ENCODE peak calls at places on chromosomes 12 and 14, in four cellular contexts. K is transverse colon, A is ovary, I is neural progenitor cell. L is an unnamed sample.

GRCh38 chr14:55766071-55766470 is 186.1 kb downstream of the KTN1 start:
- DNase-seq in I (no peak), A (no peak), K (no peak), L (no peak)

GRCh38 chr14:98957211-98958047 is 314.6 kb downstream of the BCL11B start:
- DNase-seq in K (peak), A (peak), I (no peak), L (no peak)

GRCh38 chr14:106586098-106586704 is 1059.8 kb downstream of the TMEM121 start:
- DNase-seq in I (no peak), K (peak), A (no peak), L (peak)

GRCh38 chr12:79422060-79422812 is 268.5 kb downstream of the PAWR start:
- DNase-seq in I (no peak), K (no peak), A (no peak), L (no peak)

GRCh38 chr14:22039938-22040780 is 366.5 kb upstream of the OR4E1 start:
- DNase-seq in I (no peak), K (no peak), A (no peak), L (peak)

GRCh38 chr14:103281496-103282231 is 52.4 kb upstream of the EIF5 start:
- DNase-seq in K (peak), A (peak), I (peak), L (peak)

GRCh38 chr14:61662437-61663311 is 32.6 kb upstream of the HIF1A start:
- DNase-seq in A (no peak), I (peak), K (peak), L (peak)

GRCh38 chr14:24115451-24116110 is 832 bp upstream of the NRL start:
- DNase-seq in A (peak), I (no peak), K (no peak), L (no peak)

GRCh38 chr12:46664771-46665287 is 161.0 kb downstream of the SLC38A4 start:
- DNase-seq in I (no peak), K (no peak), A (no peak), L (peak)

GRCh38 chr12:120784804-120785203 is 59.2 kb downstream of the ACADS start:
- DNase-seq in A (no peak), K (no peak), I (no peak), L (no peak)

GRCh38 chr12:108519558-108519957 is 4.5 kb downstream of the FICD start:
- DNase-seq in A (no peak), I (peak), K (no peak), L (no peak)

GRCh38 chr14:105939810-105940508 is 413.6 kb downstream of the TMEM121 start:
- DNase-seq in I (no peak), A (no peak), K (no peak), L (no peak)

GRCh38 chr12:66716522-66716921 is 37.6 kb upstream of the GRIP1 start:
- DNase-seq in K (no peak), A (no peak), I (no peak), L (no peak)

GRCh38 chr14:51848120-51848519 is 12.3 kb upstream of the GNG2 start:
- DNase-seq in K (no peak), I (no peak), A (no peak), L (no peak)

GRCh38 chr12:56020437-56021189 is at the start of gene IKZF4:
- DNase-seq in A (peak), I (peak), K (no peak), L (no peak)

GRCh38 chr12:12661086-12661485 is 34.9 kb downstream of the GPR19 start:
- DNase-seq in K (no peak), I (no peak), A (no peak), L (no peak)

GRCh38 chr12:93325855-93326254 is 51.9 kb upstream of the NUDT4 start:
- DNase-seq in K (no peak), I (no peak), A (no peak), L (no peak)

GRCh38 chr12:56389215-56389850 is 26.7 kb upstream of the APOF start:
- DNase-seq in K (no peak), A (no peak), I (no peak), L (no peak)

GRCh38 chr12:20549115-20549719 is 145.9 kb upstream of the SLCO1C1 start:
- DNase-seq in I (peak), A (no peak), K (peak), L (peak)

GRCh38 chr14:52266782-52267181 is 716 bp upstream of the PTGDR start:
- DNase-seq in K (no peak), A (no peak), I (no peak), L (no peak)

GRCh38 chr12:1796515-1797010 is 23.8 kb upstream of the LRTM2 start:
- DNase-seq in I (no peak), A (peak), K (peak), L (no peak)

GRCh38 chr12:1799068-1799881 is 21.1 kb upstream of the LRTM2 start:
- DNase-seq in A (no peak), I (no peak), K (no peak), L (no peak)

GRCh38 chr12:1797011-1797901 is 23.1 kb upstream of the LRTM2 start:
- DNase-seq in K (peak), I (no peak), A (peak), L (no peak)

GRCh38 chr12:1798734-1799067 is 21.7 kb upstream of the LRTM2 start:
- DNase-seq in A (no peak), K (no peak), I (no peak), L (no peak)

DNA sequence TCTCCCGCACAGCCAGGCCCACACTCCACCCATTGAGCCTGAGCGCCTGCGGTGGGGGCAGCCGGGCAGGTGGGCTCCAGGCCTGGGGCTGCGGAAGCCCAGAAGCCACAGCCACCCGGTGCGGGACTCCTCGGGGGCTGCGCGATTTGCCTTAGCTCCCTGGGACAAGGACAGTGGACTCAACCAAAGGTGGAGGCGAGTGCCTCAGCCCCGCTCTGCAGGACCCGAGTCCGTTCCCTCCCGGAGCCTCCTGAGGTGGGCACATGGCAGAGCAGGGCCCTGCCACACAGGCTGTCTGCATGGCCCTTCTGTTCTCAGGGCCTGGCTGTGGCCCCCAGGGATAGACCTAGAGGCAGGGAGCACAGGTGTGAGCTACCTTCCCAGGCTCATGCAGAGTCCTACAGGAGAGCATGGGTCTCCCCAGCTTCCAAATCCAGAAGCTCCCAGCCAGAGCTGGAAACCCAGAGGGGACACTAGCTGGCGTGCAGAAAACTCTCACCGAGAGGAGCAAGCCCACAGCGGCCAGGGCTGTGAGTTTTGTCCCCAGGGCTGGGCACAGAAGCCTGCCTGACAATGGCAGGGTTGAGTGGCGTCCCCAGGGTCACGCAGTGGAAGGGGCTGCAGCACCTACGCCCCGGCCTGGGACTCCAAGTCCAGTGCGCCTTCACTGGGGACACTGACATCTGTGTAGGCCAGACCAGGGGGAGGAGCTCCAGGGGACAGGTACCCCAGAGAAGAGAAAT is 22.2 kb upstream of the LRTM2 start:
- DNase-seq in I (no peak), K (no peak), A (peak), L (no peak)
- H3K27ac ChIP-seq in I (no peak), K (peak), A (no peak), L (no peak)

DNA sequence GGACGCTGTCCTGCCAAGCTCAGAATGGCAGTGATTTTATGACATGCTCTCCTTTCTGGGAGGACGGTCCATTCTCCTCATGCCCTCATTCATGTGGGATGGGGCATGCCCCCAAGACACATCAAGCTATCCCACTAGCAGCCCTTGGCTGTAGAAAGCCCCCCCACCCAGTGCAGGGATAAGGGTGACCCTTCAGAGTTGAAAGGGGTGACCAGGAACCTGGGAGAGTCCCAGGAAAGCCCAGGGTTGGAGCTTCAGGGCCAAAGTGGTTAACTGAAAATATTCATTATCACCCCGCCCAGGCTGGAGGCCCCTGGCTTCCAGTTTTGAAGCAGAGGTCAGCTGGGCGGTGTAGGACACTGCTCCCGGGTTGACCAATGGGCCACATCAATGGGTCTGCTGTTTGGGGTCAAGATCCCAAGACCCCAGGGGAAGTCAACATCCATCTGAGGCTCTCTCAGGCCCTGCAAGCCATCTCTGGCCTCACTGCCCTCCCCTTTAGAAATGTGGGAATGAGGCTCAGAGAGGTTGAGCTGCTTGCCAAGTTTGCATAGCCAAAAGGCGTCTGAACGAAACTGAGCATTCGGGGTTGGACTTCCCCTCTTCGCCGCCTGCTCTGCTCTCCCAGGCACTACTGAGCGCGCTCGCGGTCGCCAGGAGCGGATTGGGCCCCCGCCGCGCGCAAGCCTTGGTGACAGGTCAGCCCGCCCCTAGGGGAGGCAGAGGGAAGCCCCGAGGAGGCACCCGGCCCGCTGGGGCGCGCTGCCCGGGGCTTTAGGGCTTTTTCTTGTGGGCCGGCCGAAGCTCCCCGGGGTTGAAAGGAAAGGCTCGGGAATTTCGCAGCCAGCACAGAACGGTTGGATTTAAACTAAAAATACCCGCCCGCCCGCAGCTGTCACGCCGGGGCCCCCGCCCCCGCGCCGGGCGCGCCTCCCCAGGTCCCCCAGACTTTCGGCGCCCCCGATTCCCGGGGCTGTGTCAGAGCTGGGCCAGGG is 630 bp downstream of the SYNE3 start:
- DNase-seq in I (peak), K (peak), A (peak), L (peak)
- TF ChIP-seq CTCF in I (peak), K (peak), A (no peak), L (peak)

GRCh38 chr14:90402009-90402408 is 5.2 kb downstream of the CALM1 start:
- DNase-seq in K (no peak), A (no peak), I (no peak), L (no peak)

GRCh38 chr14:90399541-90400444 is 3.0 kb downstream of the CALM1 start:
- DNase-seq in K (peak), I (peak), A (peak), L (peak)

GRCh38 chr14:90403065-90403464 is 6.2 kb downstream of the CALM1 start:
- DNase-seq in K (no peak), A (no peak), I (no peak), L (no peak)

GRCh38 chr14:90398841-90399540 is 2.2 kb downstream of the CALM1 start:
- DNase-seq in K (no peak), A (no peak), I (no peak), L (no peak)

GRCh38 chr14:90400904-90401561 is 4.2 kb downstream of the CALM1 start:
- DNase-seq in I (no peak), K (no peak), A (no peak), L (no peak)
- H3K27ac ChIP-seq in I (no peak), K (peak), A (no peak), L (peak)

GRCh38 chr14:58828298-58828697 is 190.5 kb downstream of the DACT1 start:
- DNase-seq in A (no peak), K (no peak), I (no peak), L (no peak)

GRCh38 chr14:58824106-58824505 is 186.3 kb downstream of the DACT1 start:
- DNase-seq in K (no peak), I (no peak), A (no peak), L (no peak)

GRCh38 chr14:58829594-58829993 is 191.8 kb downstream of the DACT1 start:
- DNase-seq in A (no peak), K (no peak), I (no peak), L (no peak)

GRCh38 chr14:58824796-58825195 is 187.0 kb downstream of the DACT1 start:
- DNase-seq in I (no peak), A (no peak), K (no peak), L (no peak)

DNA sequence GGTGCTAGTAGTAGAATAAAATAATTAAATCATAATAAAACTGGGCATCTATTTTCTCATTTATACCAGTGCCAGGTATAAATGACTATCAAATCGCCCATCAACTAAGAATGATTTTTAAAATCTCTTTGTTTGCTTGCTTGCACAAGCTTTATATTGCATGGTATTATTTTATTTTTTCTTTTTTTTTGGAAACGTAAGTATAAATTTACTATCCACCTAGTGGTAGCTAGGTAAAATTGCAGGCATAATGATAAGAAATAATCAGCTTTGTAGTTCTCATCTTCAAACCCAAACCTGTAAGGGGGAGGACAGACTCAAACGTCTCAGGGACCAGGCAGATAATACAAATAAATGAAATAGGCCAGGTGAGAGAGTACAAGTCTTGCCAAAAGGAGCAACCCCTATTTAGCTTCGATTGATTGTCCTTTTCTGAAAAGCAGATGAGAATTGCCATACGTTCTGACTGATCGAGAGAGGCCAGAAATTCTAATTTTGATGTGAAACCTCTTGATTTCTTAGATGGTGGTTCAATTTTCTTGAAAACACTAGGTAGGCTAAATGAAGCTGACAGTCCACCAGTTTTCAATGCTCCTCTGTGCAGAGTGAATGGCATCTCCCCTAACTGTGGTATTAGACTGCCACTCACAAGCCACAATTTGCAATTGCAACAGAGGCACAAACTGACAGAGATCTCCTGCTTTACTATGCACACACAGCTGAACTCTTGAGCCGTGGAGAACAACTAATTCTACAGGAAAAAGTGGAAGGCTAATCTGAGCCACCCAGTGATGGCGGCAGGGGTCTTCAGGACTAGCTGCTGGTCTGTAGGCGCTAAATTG is 189.3 kb downstream of the DACT1 start:
- DNase-seq in K (no peak), A (no peak), I (no peak), L (no peak)
- TF ChIP-seq CTCF in K (peak), A (no peak), I (peak), L (peak)

GRCh38 chr14:75514673-75515630 is 7.3 kb upstream of the BATF start:
- DNase-seq in I (peak), K (peak), A (no peak), L (no peak)
- H3K27ac ChIP-seq in I (no peak), K (peak), A (no peak), L (no peak)